ENCODE peak calls at places on chromosomes 4 and X, in seven cellular contexts. One of them, this sample, is unnamed. For H3K4me1, the result is how much of the 10 kb centered on the place peaks cover.

GRCh38 chr4:168577624-168578023 is 80.8 kb downstream of the PALLD start:
- DNase-seq in mammary epithelial cell: no peak
- DNase-seq in lower lobe of right lung: no peak
- DNase-seq in left ventricle myocardium inferior: no peak
- DNase-seq in fibroblast of lung: no peak
- DNase-seq in Panc1: no peak
- DNase-seq in PC-3: no peak
- DNase-seq in this sample: no peak

GRCh38 chr4:69731261-69731660 is 29.2 kb downstream of the SULT1B1 start:
- DNase-seq in mammary epithelial cell: no peak
- DNase-seq in lower lobe of right lung: no peak
- DNase-seq in left ventricle myocardium inferior: no peak
- DNase-seq in fibroblast of lung: peak
- DNase-seq in Panc1: no peak
- DNase-seq in PC-3: no peak
- DNase-seq in this sample: no peak

GRCh38 chrX:151396042-151396826 is 772 bp upstream of the VMA21 start:
- DNase-seq in mammary epithelial cell: no peak
- DNase-seq in lower lobe of right lung: peak
- DNase-seq in left ventricle myocardium inferior: peak
- DNase-seq in fibroblast of lung: peak
- DNase-seq in Panc1: peak
- DNase-seq in PC-3: peak
- DNase-seq in this sample: peak

GRCh38 chr4:38132843-38133662 is 172.9 kb downstream of the PTTG2 start:
- DNase-seq in mammary epithelial cell: no peak
- DNase-seq in lower lobe of right lung: no peak
- DNase-seq in left ventricle myocardium inferior: no peak
- DNase-seq in fibroblast of lung: no peak
- DNase-seq in Panc1: no peak
- DNase-seq in PC-3: no peak
- DNase-seq in this sample: no peak

GRCh38 chrX:9646471-9647038 is 119.1 kb downstream of the GPR143 start:
- DNase-seq in mammary epithelial cell: no peak
- DNase-seq in lower lobe of right lung: no peak
- DNase-seq in left ventricle myocardium inferior: no peak
- DNase-seq in fibroblast of lung: no peak
- DNase-seq in Panc1: no peak
- DNase-seq in PC-3: no peak
- DNase-seq in this sample: no peak

GRCh38 chr4:3708103-3708510 is 58.1 kb upstream of the ADRA2C start:
- DNase-seq in mammary epithelial cell: no peak
- DNase-seq in lower lobe of right lung: peak
- DNase-seq in left ventricle myocardium inferior: no peak
- DNase-seq in fibroblast of lung: no peak
- DNase-seq in Panc1: no peak
- DNase-seq in PC-3: no peak
- DNase-seq in this sample: peak

GRCh38 chr4:53346920-53347852 is 18.7 kb downstream of the SCFD2 start:
- DNase-seq in mammary epithelial cell: peak
- DNase-seq in lower lobe of right lung: no peak
- DNase-seq in left ventricle myocardium inferior: no peak
- DNase-seq in fibroblast of lung: peak
- DNase-seq in Panc1: no peak
- DNase-seq in PC-3: peak
- DNase-seq in this sample: no peak

GRCh38 chrX:44343412-44343942 is at the start of gene EFHC2:
- DNase-seq in mammary epithelial cell: no peak
- DNase-seq in lower lobe of right lung: peak
- DNase-seq in left ventricle myocardium inferior: peak
- DNase-seq in fibroblast of lung: peak
- DNase-seq in Panc1: no peak
- DNase-seq in PC-3: peak
- DNase-seq in this sample: peak

GRCh38 chr4:47313396-47313795 is 150.1 kb downstream of the COMMD8 start:
- DNase-seq in mammary epithelial cell: no peak
- DNase-seq in lower lobe of right lung: no peak
- DNase-seq in left ventricle myocardium inferior: no peak
- DNase-seq in fibroblast of lung: no peak
- DNase-seq in Panc1: no peak
- DNase-seq in PC-3: no peak
- DNase-seq in this sample: no peak

GRCh38 chr4:42638993-42639392 is 17.9 kb downstream of the ATP8A1 start:
- DNase-seq in mammary epithelial cell: no peak
- DNase-seq in lower lobe of right lung: no peak
- DNase-seq in left ventricle myocardium inferior: no peak
- DNase-seq in fibroblast of lung: no peak
- DNase-seq in Panc1: no peak
- DNase-seq in PC-3: no peak
- DNase-seq in this sample: no peak

GRCh38 chr4:42640613-42641012 is 16.3 kb downstream of the ATP8A1 start:
- DNase-seq in mammary epithelial cell: no peak
- DNase-seq in lower lobe of right lung: no peak
- DNase-seq in left ventricle myocardium inferior: no peak
- DNase-seq in fibroblast of lung: no peak
- DNase-seq in Panc1: no peak
- DNase-seq in PC-3: no peak
- DNase-seq in this sample: no peak

GRCh38 chr4:42641696-42642095 is 15.2 kb downstream of the ATP8A1 start:
- DNase-seq in mammary epithelial cell: no peak
- DNase-seq in lower lobe of right lung: no peak
- DNase-seq in left ventricle myocardium inferior: no peak
- DNase-seq in fibroblast of lung: no peak
- DNase-seq in Panc1: no peak
- DNase-seq in PC-3: no peak
- DNase-seq in this sample: no peak

GRCh38 chr4:42642136-42642797 is 14.6 kb downstream of the ATP8A1 start:
- DNase-seq in mammary epithelial cell: no peak
- DNase-seq in lower lobe of right lung: no peak
- DNase-seq in left ventricle myocardium inferior: no peak
- DNase-seq in fibroblast of lung: no peak
- DNase-seq in Panc1: no peak
- DNase-seq in PC-3: peak
- DNase-seq in this sample: no peak

GRCh38 chr4:42641155-42641554 is 15.8 kb downstream of the ATP8A1 start:
- DNase-seq in mammary epithelial cell: no peak
- DNase-seq in lower lobe of right lung: no peak
- DNase-seq in left ventricle myocardium inferior: no peak
- DNase-seq in fibroblast of lung: no peak
- DNase-seq in Panc1: no peak
- DNase-seq in PC-3: peak
- DNase-seq in this sample: no peak
- TF ChIP-seq CTCF in mammary epithelial cell: no peak
- TF ChIP-seq CTCF in lower lobe of right lung: no peak
- TF ChIP-seq CTCF in left ventricle myocardium inferior: no peak
- TF ChIP-seq CTCF in fibroblast of lung: no peak
- TF ChIP-seq CTCF in Panc1: no peak
- TF ChIP-seq CTCF in PC-3: no peak
- TF ChIP-seq CTCF in this sample: no peak

GRCh38 chr4:2472187-2472586 is 3.3 kb downstream of the RNF4 start:
- DNase-seq in mammary epithelial cell: peak
- DNase-seq in lower lobe of right lung: no peak
- DNase-seq in left ventricle myocardium inferior: no peak
- DNase-seq in fibroblast of lung: peak
- DNase-seq in Panc1: no peak
- DNase-seq in PC-3: no peak
- DNase-seq in this sample: no peak
- H3K4me1 ChIP-seq in mammary epithelial cell: under half
- H3K4me1 ChIP-seq in lower lobe of right lung: under half
- H3K4me1 ChIP-seq in left ventricle myocardium inferior: half or more
- H3K4me1 ChIP-seq in fibroblast of lung: under half
- H3K4me1 ChIP-seq in Panc1: under half
- H3K4me1 ChIP-seq in PC-3: under half
- H3K4me1 ChIP-seq in this sample: under half

GRCh38 chr4:182111586-182111985 is 131.6 kb upstream of the TENM3 start:
- DNase-seq in mammary epithelial cell: no peak
- DNase-seq in lower lobe of right lung: no peak
- DNase-seq in left ventricle myocardium inferior: no peak
- DNase-seq in fibroblast of lung: no peak
- DNase-seq in Panc1: no peak
- DNase-seq in PC-3: no peak
- DNase-seq in this sample: no peak
- TF ChIP-seq CTCF in mammary epithelial cell: no peak
- TF ChIP-seq CTCF in lower lobe of right lung: no peak
- TF ChIP-seq CTCF in left ventricle myocardium inferior: no peak
- TF ChIP-seq CTCF in fibroblast of lung: no peak
- TF ChIP-seq CTCF in Panc1: no peak
- TF ChIP-seq CTCF in PC-3: no peak
- TF ChIP-seq CTCF in this sample: no peak

GRCh38 chr4:7058792-7059191 is 9.1 kb downstream of the GRPEL1 start:
- DNase-seq in mammary epithelial cell: no peak
- DNase-seq in lower lobe of right lung: no peak
- DNase-seq in left ventricle myocardium inferior: no peak
- DNase-seq in fibroblast of lung: no peak
- DNase-seq in Panc1: no peak
- DNase-seq in PC-3: no peak
- DNase-seq in this sample: no peak

GRCh38 chr4:7055111-7055989 is 12.2 kb downstream of the TADA2B start:
- DNase-seq in mammary epithelial cell: no peak
- DNase-seq in lower lobe of right lung: no peak
- DNase-seq in left ventricle myocardium inferior: no peak
- DNase-seq in fibroblast of lung: peak
- DNase-seq in Panc1: no peak
- DNase-seq in PC-3: no peak
- DNase-seq in this sample: no peak

GRCh38 chr4:7052923-7053715 is 9.9 kb downstream of the TADA2B start:
- DNase-seq in mammary epithelial cell: no peak
- DNase-seq in lower lobe of right lung: peak
- DNase-seq in left ventricle myocardium inferior: peak
- DNase-seq in fibroblast of lung: peak
- DNase-seq in Panc1: no peak
- DNase-seq in PC-3: no peak
- DNase-seq in this sample: no peak

GRCh38 chr4:7054106-7054880 is 11.1 kb downstream of the TADA2B start:
- DNase-seq in mammary epithelial cell: no peak
- DNase-seq in lower lobe of right lung: no peak
- DNase-seq in left ventricle myocardium inferior: no peak
- DNase-seq in fibroblast of lung: no peak
- DNase-seq in Panc1: no peak
- DNase-seq in PC-3: no peak
- DNase-seq in this sample: no peak

DNA sequence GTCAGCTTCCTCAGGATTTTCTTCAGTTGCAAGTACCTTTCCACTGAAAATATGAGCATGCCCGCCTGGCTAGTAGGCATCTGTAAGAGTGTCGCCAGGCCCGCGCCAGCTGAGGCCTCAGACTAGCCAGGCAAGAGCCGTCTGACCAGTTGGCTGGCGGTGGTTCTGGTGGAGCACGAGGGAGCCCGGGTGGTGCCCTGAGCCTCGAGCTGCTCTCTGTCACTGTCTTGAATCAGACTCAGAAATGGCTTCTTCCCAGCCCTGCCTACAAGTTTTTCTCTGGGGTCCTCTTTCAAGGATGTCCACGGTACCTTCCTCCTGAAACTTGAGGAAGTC is 11.9 kb downstream of the GRPEL1 start:
- DNase-seq in mammary epithelial cell: no peak
- DNase-seq in lower lobe of right lung: no peak
- DNase-seq in left ventricle myocardium inferior: no peak
- DNase-seq in fibroblast of lung: no peak
- DNase-seq in Panc1: no peak
- DNase-seq in PC-3: no peak
- DNase-seq in this sample: peak
- H3K4me1 ChIP-seq in mammary epithelial cell: under half
- H3K4me1 ChIP-seq in lower lobe of right lung: under half
- H3K4me1 ChIP-seq in left ventricle myocardium inferior: under half
- H3K4me1 ChIP-seq in fibroblast of lung: under half
- H3K4me1 ChIP-seq in Panc1: under half
- H3K4me1 ChIP-seq in PC-3: under half
- H3K4me1 ChIP-seq in this sample: under half

DNA sequence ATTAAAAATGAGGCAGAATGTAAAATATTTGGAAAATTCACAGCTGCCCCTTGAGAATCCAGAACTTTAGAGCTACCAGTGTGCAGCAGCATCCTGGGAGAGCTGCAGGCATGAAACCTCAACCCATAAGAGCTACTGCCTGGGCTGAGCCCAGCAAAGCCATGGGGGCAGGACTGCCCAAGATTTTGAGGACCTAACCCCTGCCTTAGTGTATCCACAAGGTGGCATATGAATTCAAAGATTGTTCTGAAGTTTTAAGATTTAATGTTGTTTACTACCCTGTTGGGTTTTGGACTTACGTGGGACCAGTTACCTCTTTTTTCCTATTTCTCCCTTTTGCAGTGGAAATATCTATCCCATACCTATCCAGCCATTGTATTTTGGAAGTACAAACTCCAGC is 26.4 kb downstream of the CASP6 start:
- DNase-seq in mammary epithelial cell: no peak
- DNase-seq in lower lobe of right lung: no peak
- DNase-seq in left ventricle myocardium inferior: no peak
- DNase-seq in fibroblast of lung: no peak
- DNase-seq in Panc1: no peak
- DNase-seq in PC-3: peak
- DNase-seq in this sample: no peak
- TF ChIP-seq CTCF in mammary epithelial cell: no peak
- TF ChIP-seq CTCF in lower lobe of right lung: peak
- TF ChIP-seq CTCF in left ventricle myocardium inferior: no peak
- TF ChIP-seq CTCF in fibroblast of lung: no peak
- TF ChIP-seq CTCF in Panc1: no peak
- TF ChIP-seq CTCF in PC-3: peak
- TF ChIP-seq CTCF in this sample: no peak

DNA sequence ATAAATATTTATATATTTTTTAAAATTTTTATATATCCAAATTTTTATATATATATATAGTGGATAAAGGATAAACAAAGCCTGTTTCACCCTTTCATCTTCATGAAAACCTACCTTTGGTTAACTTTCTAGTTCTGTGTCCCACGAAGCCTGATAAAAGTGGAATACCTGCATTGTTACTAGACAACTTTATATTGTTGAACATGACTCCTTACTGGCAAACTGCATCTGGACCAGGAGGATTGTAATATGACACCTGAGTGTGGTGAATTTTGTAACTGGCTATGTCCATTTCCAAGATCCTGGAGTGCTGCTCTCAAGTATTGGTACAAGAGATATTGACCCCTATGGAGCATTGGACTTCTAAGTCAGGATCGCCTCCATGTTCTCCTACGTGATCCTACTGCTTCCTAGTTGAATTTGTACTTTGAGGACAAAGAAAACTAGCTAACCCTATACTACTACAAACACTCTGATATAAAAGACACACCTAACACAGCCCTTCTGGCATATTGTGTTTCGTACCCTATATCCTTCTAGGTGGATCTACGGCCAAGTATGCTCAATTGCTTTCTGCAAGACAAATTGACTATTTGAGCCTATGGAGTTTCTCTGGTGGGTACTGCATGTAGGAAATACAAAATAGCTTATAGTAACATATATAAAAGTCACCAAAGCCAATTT is 61.3 kb upstream of the PRRG1 start:
- DNase-seq in mammary epithelial cell: no peak
- DNase-seq in lower lobe of right lung: no peak
- DNase-seq in left ventricle myocardium inferior: no peak
- DNase-seq in fibroblast of lung: no peak
- DNase-seq in Panc1: no peak
- DNase-seq in PC-3: peak
- DNase-seq in this sample: no peak
- H3K4me1 ChIP-seq in mammary epithelial cell: under half
- H3K4me1 ChIP-seq in lower lobe of right lung: under half
- H3K4me1 ChIP-seq in left ventricle myocardium inferior: under half
- H3K4me1 ChIP-seq in fibroblast of lung: under half
- H3K4me1 ChIP-seq in Panc1: under half
- H3K4me1 ChIP-seq in PC-3: under half
- H3K4me1 ChIP-seq in this sample: under half